ENCODE peak calls at places on chromosome 12, in nine cellular contexts. One of them, this sample, is unnamed.

GRCh38 chr12:41680155-41680554 is 464.5 kb downstream of the GXYLT1 start:
- DNase-seq in brain microvascular endothelial cell: no peak
- DNase-seq in sigmoid colon: no peak
- DNase-seq in dorsolateral prefrontal cortex: no peak
- DNase-seq in foreskin fibroblast: no peak
- DNase-seq in AG04450: no peak
- DNase-seq in ovary: no peak
- DNase-seq in choroid plexus epithelial cell: no peak
- DNase-seq in mammary epithelial cell: no peak
- DNase-seq in this sample: no peak

GRCh38 chr12:46549527-46550265 is 177.1 kb upstream of the SLC38A2 start:
- DNase-seq in mammary epithelial cell: peak; percentile 92
- DNase-seq in ovary: no peak
- DNase-seq in sigmoid colon: no peak
- DNase-seq in dorsolateral prefrontal cortex: no peak
- DNase-seq in AG04450: peak; percentile 84
- DNase-seq in choroid plexus epithelial cell: peak; percentile 94
- DNase-seq in foreskin fibroblast: peak; percentile 84
- DNase-seq in brain microvascular endothelial cell: peak; percentile 86
- DNase-seq in this sample: peak; percentile 96

GRCh38 chr12:49673446-49674317 is 33.5 kb downstream of the FMNL3 start:
- DNase-seq in sigmoid colon: peak; percentile 98
- DNase-seq in choroid plexus epithelial cell: peak; percentile 96
- DNase-seq in brain microvascular endothelial cell: peak; percentile 92
- DNase-seq in foreskin fibroblast: peak; percentile 94
- DNase-seq in ovary: peak; percentile 95
- DNase-seq in mammary epithelial cell: peak; percentile 71
- DNase-seq in AG04450: peak; percentile 88
- DNase-seq in dorsolateral prefrontal cortex: peak; percentile 95
- DNase-seq in this sample: peak; percentile 98

GRCh38 chr12:118103601-118104382 is at the start of gene VSIG10:
- DNase-seq in AG04450: no peak
- DNase-seq in choroid plexus epithelial cell: peak; percentile 32
- DNase-seq in brain microvascular endothelial cell: no peak
- DNase-seq in ovary: peak; percentile 80
- DNase-seq in sigmoid colon: peak; percentile 91
- DNase-seq in dorsolateral prefrontal cortex: peak; percentile 12
- DNase-seq in mammary epithelial cell: peak; percentile 64
- DNase-seq in foreskin fibroblast: peak; percentile 68
- DNase-seq in this sample: peak; percentile 68

GRCh38 chr12:34399631-34400422 is 377.5 kb downstream of the ALG10 start:
- DNase-seq in brain microvascular endothelial cell: no peak
- DNase-seq in mammary epithelial cell: no peak
- DNase-seq in ovary: peak; percentile 8
- DNase-seq in foreskin fibroblast: no peak
- DNase-seq in AG04450: no peak
- DNase-seq in sigmoid colon: peak; percentile 45
- DNase-seq in dorsolateral prefrontal cortex: peak; percentile 1
- DNase-seq in choroid plexus epithelial cell: no peak
- DNase-seq in this sample: no peak

GRCh38 chr12:122080149-122081107 is 1.9 kb downstream of the MLXIP start:
- DNase-seq in foreskin fibroblast: peak; percentile 87
- DNase-seq in AG04450: peak; percentile 81
- DNase-seq in mammary epithelial cell: peak; percentile 91
- DNase-seq in ovary: peak; percentile 69
- DNase-seq in sigmoid colon: peak; percentile 93
- DNase-seq in dorsolateral prefrontal cortex: peak; percentile 71
- DNase-seq in choroid plexus epithelial cell: peak; percentile 83
- DNase-seq in brain microvascular endothelial cell: peak; percentile 77
- DNase-seq in this sample: peak; percentile 93

GRCh38 chr12:45612044-45612794 is 117.3 kb upstream of the ARID2 start:
- DNase-seq in dorsolateral prefrontal cortex: no peak
- DNase-seq in foreskin fibroblast: peak; percentile 50
- DNase-seq in ovary: no peak
- DNase-seq in choroid plexus epithelial cell: peak; percentile 29
- DNase-seq in brain microvascular endothelial cell: peak; percentile 46
- DNase-seq in mammary epithelial cell: peak; percentile 16
- DNase-seq in sigmoid colon: no peak
- DNase-seq in AG04450: no peak
- DNase-seq in this sample: peak; percentile 22

GRCh38 chr12:30110970-30111586 is 327.3 kb upstream of the TMTC1 start:
- DNase-seq in ovary: no peak
- DNase-seq in sigmoid colon: no peak
- DNase-seq in choroid plexus epithelial cell: peak; percentile 74
- DNase-seq in foreskin fibroblast: peak; percentile 23
- DNase-seq in AG04450: no peak
- DNase-seq in mammary epithelial cell: peak; percentile 19
- DNase-seq in dorsolateral prefrontal cortex: no peak
- DNase-seq in brain microvascular endothelial cell: peak; percentile 23
- DNase-seq in this sample: peak; percentile 62

GRCh38 chr12:132711169-132711843 is 664 bp downstream of the PGAM5 start:
- DNase-seq in dorsolateral prefrontal cortex: no peak
- DNase-seq in foreskin fibroblast: no peak
- DNase-seq in sigmoid colon: no peak
- DNase-seq in AG04450: no peak
- DNase-seq in brain microvascular endothelial cell: no peak
- DNase-seq in ovary: no peak
- DNase-seq in choroid plexus epithelial cell: peak; percentile 33
- DNase-seq in mammary epithelial cell: peak; percentile 25
- DNase-seq in this sample: no peak

GRCh38 chr12:122023339-122024131 is 1.9 kb downstream of the BCL7A start:
- DNase-seq in brain microvascular endothelial cell: peak; percentile 35
- DNase-seq in ovary: peak; percentile 85
- DNase-seq in mammary epithelial cell: peak; percentile 64
- DNase-seq in choroid plexus epithelial cell: peak; percentile 65
- DNase-seq in AG04450: peak; percentile 11
- DNase-seq in sigmoid colon: peak; percentile 87
- DNase-seq in dorsolateral prefrontal cortex: peak; percentile 47
- DNase-seq in foreskin fibroblast: peak; percentile 72
- DNase-seq in this sample: peak; percentile 80

GRCh38 chr12:12891646-12892355 is 439 bp downstream of the GPRC5A start:
- DNase-seq in AG04450: no peak
- DNase-seq in brain microvascular endothelial cell: no peak
- DNase-seq in dorsolateral prefrontal cortex: no peak
- DNase-seq in ovary: no peak
- DNase-seq in choroid plexus epithelial cell: no peak
- DNase-seq in foreskin fibroblast: no peak
- DNase-seq in mammary epithelial cell: no peak
- DNase-seq in sigmoid colon: no peak
- DNase-seq in this sample: no peak
- TF ChIP-seq CTCF in AG04450: no peak
- TF ChIP-seq CTCF in brain microvascular endothelial cell: no peak
- TF ChIP-seq CTCF in dorsolateral prefrontal cortex: no peak
- TF ChIP-seq CTCF in ovary: no peak
- TF ChIP-seq CTCF in choroid plexus epithelial cell: no peak
- TF ChIP-seq CTCF in foreskin fibroblast: no peak
- TF ChIP-seq CTCF in mammary epithelial cell: no peak
- TF ChIP-seq CTCF in sigmoid colon: no peak
- TF ChIP-seq CTCF in this sample: no peak

DNA sequence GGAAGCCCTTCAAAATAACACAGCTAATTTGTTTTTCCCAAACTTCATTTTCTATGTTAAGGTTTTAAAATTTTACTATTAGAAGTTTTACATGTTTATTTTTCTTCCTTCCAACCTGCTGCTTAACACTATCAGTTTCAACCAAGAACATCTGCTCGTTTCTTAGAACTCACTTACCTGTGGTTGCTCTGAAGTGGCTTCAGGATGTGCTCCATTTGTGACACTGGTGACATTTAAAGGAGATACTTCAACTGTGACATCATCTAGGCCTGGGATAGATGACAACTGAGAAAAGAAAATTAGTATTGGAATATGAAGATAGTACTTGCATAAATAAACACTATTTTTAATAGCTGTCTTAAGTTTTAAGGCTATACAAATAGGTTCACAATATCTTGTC is 17.9 kb downstream of the WASHC3 start:
- DNase-seq in ovary: no peak
- DNase-seq in choroid plexus epithelial cell: no peak
- DNase-seq in dorsolateral prefrontal cortex: no peak
- DNase-seq in sigmoid colon: no peak
- DNase-seq in AG04450: no peak
- DNase-seq in foreskin fibroblast: no peak
- DNase-seq in brain microvascular endothelial cell: no peak
- DNase-seq in mammary epithelial cell: no peak
- DNase-seq in this sample: no peak
- H3K4me3 ChIP-seq in ovary: no peak overlapping the region
- H3K4me3 ChIP-seq in choroid plexus epithelial cell: no peak overlapping the region
- H3K4me3 ChIP-seq in dorsolateral prefrontal cortex: no peak overlapping the region
- H3K4me3 ChIP-seq in sigmoid colon: no peak overlapping the region
- H3K4me3 ChIP-seq in AG04450: no peak overlapping the region
- H3K4me3 ChIP-seq in foreskin fibroblast: no peak overlapping the region
- H3K4me3 ChIP-seq in brain microvascular endothelial cell: no peak overlapping the region
- H3K4me3 ChIP-seq in mammary epithelial cell: no peak overlapping the region
- H3K4me3 ChIP-seq in this sample: no peak overlapping the region

GRCh38 chr12:115398311-115398781 is 714.4 kb upstream of the TBX3 start:
- DNase-seq in AG04450: no peak
- DNase-seq in sigmoid colon: no peak
- DNase-seq in dorsolateral prefrontal cortex: no peak
- DNase-seq in choroid plexus epithelial cell: no peak
- DNase-seq in ovary: no peak
- DNase-seq in mammary epithelial cell: no peak
- DNase-seq in foreskin fibroblast: no peak
- DNase-seq in brain microvascular endothelial cell: no peak
- DNase-seq in this sample: peak; percentile 42
- TF ChIP-seq CTCF in AG04450: no peak
- TF ChIP-seq CTCF in sigmoid colon: no peak
- TF ChIP-seq CTCF in dorsolateral prefrontal cortex: no peak
- TF ChIP-seq CTCF in choroid plexus epithelial cell: peak; percentile 2
- TF ChIP-seq CTCF in ovary: no peak
- TF ChIP-seq CTCF in mammary epithelial cell: no peak
- TF ChIP-seq CTCF in foreskin fibroblast: no peak
- TF ChIP-seq CTCF in brain microvascular endothelial cell: no peak
- TF ChIP-seq CTCF in this sample: no peak

GRCh38 chr12:62519043-62519442 is 52.4 kb downstream of the MON2 start:
- DNase-seq in choroid plexus epithelial cell: no peak
- DNase-seq in sigmoid colon: no peak
- DNase-seq in brain microvascular endothelial cell: no peak
- DNase-seq in foreskin fibroblast: no peak
- DNase-seq in dorsolateral prefrontal cortex: no peak
- DNase-seq in mammary epithelial cell: no peak
- DNase-seq in AG04450: no peak
- DNase-seq in ovary: no peak
- DNase-seq in this sample: no peak
- H3K4me3 ChIP-seq in choroid plexus epithelial cell: no peak overlapping the region
- H3K4me3 ChIP-seq in sigmoid colon: no peak overlapping the region
- H3K4me3 ChIP-seq in brain microvascular endothelial cell: no peak overlapping the region
- H3K4me3 ChIP-seq in foreskin fibroblast: no peak overlapping the region
- H3K4me3 ChIP-seq in dorsolateral prefrontal cortex: no peak overlapping the region
- H3K4me3 ChIP-seq in mammary epithelial cell: no peak overlapping the region
- H3K4me3 ChIP-seq in AG04450: no peak overlapping the region
- H3K4me3 ChIP-seq in ovary: no peak overlapping the region
- H3K4me3 ChIP-seq in this sample: no peak overlapping the region

GRCh38 chr12:20798561-20798960 is 11.9 kb upstream of the SLCO1B3 start:
- DNase-seq in choroid plexus epithelial cell: peak; percentile 73
- DNase-seq in ovary: no peak
- DNase-seq in brain microvascular endothelial cell: peak; percentile 31
- DNase-seq in foreskin fibroblast: no peak
- DNase-seq in AG04450: no peak
- DNase-seq in mammary epithelial cell: no peak
- DNase-seq in dorsolateral prefrontal cortex: no peak
- DNase-seq in sigmoid colon: no peak
- DNase-seq in this sample: peak; percentile 43
- TF ChIP-seq CTCF in choroid plexus epithelial cell: peak; percentile 57
- TF ChIP-seq CTCF in ovary: no peak
- TF ChIP-seq CTCF in brain microvascular endothelial cell: no peak
- TF ChIP-seq CTCF in foreskin fibroblast: no peak
- TF ChIP-seq CTCF in AG04450: no peak
- TF ChIP-seq CTCF in mammary epithelial cell: peak; percentile 5
- TF ChIP-seq CTCF in dorsolateral prefrontal cortex: peak; percentile 40
- TF ChIP-seq CTCF in sigmoid colon: peak; percentile 21
- TF ChIP-seq CTCF in this sample: peak; percentile 24

GRCh38 chr12:50749459-50749882 is 14.4 kb upstream of the ATF1 start:
- DNase-seq in sigmoid colon: no peak
- DNase-seq in mammary epithelial cell: no peak
- DNase-seq in foreskin fibroblast: no peak
- DNase-seq in brain microvascular endothelial cell: no peak
- DNase-seq in AG04450: no peak
- DNase-seq in ovary: no peak
- DNase-seq in dorsolateral prefrontal cortex: no peak
- DNase-seq in choroid plexus epithelial cell: no peak
- DNase-seq in this sample: no peak

GRCh38 chr12:50753232-50753769 is 10.6 kb upstream of the ATF1 start:
- DNase-seq in choroid plexus epithelial cell: no peak
- DNase-seq in ovary: no peak
- DNase-seq in AG04450: no peak
- DNase-seq in mammary epithelial cell: no peak
- DNase-seq in brain microvascular endothelial cell: no peak
- DNase-seq in dorsolateral prefrontal cortex: no peak
- DNase-seq in sigmoid colon: no peak
- DNase-seq in foreskin fibroblast: no peak
- DNase-seq in this sample: no peak

GRCh38 chr12:50750366-50750765 is 13.5 kb upstream of the ATF1 start:
- DNase-seq in sigmoid colon: no peak
- DNase-seq in dorsolateral prefrontal cortex: no peak
- DNase-seq in brain microvascular endothelial cell: no peak
- DNase-seq in choroid plexus epithelial cell: no peak
- DNase-seq in mammary epithelial cell: no peak
- DNase-seq in AG04450: no peak
- DNase-seq in ovary: no peak
- DNase-seq in foreskin fibroblast: no peak
- DNase-seq in this sample: no peak

GRCh38 chr12:50747817-50748216 is 16.1 kb upstream of the ATF1 start:
- DNase-seq in dorsolateral prefrontal cortex: no peak
- DNase-seq in choroid plexus epithelial cell: no peak
- DNase-seq in foreskin fibroblast: no peak
- DNase-seq in brain microvascular endothelial cell: no peak
- DNase-seq in mammary epithelial cell: no peak
- DNase-seq in sigmoid colon: no peak
- DNase-seq in AG04450: no peak
- DNase-seq in ovary: no peak
- DNase-seq in this sample: no peak

DNA sequence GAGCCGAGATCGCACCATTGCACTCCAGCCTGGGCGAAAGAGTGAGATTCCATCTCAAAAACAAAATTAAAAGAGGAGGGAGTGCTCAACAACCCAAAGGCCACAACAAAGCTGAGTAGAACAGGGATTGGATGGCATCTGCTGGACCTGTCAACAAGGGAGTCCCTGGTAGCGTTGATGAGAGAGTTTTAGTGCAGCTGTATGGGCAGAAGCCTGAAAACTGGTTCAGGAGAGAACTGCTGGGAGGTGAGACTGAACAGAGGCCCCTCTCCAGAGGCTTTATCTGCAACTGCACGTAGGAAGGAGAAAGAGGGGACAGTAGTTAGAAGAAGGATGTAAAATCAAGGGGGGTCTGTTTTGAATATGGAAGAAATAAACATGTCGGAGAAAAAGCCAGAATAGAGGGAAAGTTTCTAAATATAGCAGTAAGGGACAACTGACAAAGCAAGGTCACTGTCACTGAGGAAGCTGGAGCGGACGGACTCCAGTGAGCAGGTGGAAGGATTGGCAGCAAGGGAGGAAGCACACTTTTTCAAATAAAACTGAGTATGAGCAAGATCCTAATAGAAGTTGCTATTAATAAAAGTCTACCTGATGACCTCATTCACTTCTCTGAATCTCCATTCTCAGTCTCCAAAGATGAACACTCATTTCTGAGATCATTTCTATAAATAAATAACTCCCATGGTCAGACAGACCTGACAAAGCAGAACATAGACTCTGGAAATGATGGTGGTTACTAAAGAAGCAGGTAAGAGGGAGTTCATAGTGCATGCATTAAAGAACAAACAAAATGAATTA is 11.8 kb upstream of the ATF1 start:
- DNase-seq in AG04450: no peak
- DNase-seq in foreskin fibroblast: no peak
- DNase-seq in sigmoid colon: no peak
- DNase-seq in dorsolateral prefrontal cortex: no peak
- DNase-seq in choroid plexus epithelial cell: peak; percentile 17
- DNase-seq in ovary: no peak
- DNase-seq in brain microvascular endothelial cell: no peak
- DNase-seq in mammary epithelial cell: peak; percentile 12
- DNase-seq in this sample: peak; percentile 29
- H3K4me3 ChIP-seq in AG04450: no peak overlapping the region
- H3K4me3 ChIP-seq in foreskin fibroblast: no peak overlapping the region
- H3K4me3 ChIP-seq in sigmoid colon: no peak overlapping the region
- H3K4me3 ChIP-seq in dorsolateral prefrontal cortex: no peak overlapping the region
- H3K4me3 ChIP-seq in choroid plexus epithelial cell: no peak overlapping the region
- H3K4me3 ChIP-seq in ovary: no peak overlapping the region
- H3K4me3 ChIP-seq in brain microvascular endothelial cell: no peak overlapping the region
- H3K4me3 ChIP-seq in mammary epithelial cell: no peak overlapping the region
- H3K4me3 ChIP-seq in this sample: no peak overlapping the region

This sample was measured in cardiac fibroblast.